ENCODE peak calls at places on chromosome 18, in four cellular contexts. B is stimulated activated CD4-positive, alpha-beta T cell treated with anti-CD3 and anti-CD28 coated beads, Interleukin-1b, Interleukin-23, amount 100 ng/mL, for 24 hours; W is astrocyte of the spinal cord; S is iPS-NIHi11. D is an unnamed sample.

GRCh38 chr18:66222174-66222573 is 381.7 kb downstream of the CDH19 start:
- DNase-seq in W (no peak), S (no peak), B (no peak), D (no peak)

GRCh38 chr18:71398530-71398929 is 1109.7 kb downstream of the SOCS6 start:
- DNase-seq in S (peak; percentile 17), W (peak; percentile 17), B (no peak), D (no peak)

GRCh38 chr18:39622431-39622830 is 2056.8 kb upstream of the CELF4 start:
- DNase-seq in W (no peak), B (no peak), S (no peak), D (no peak)

GRCh38 chr18:32469190-32469611 is 1.5 kb downstream of the GAREM1 start:
- DNase-seq in S (peak; percentile 15), W (peak; percentile 25), B (no peak), D (peak; percentile 14)

GRCh38 chr18:1710114-1710513 is 805.4 kb downstream of the ADCYAP1 start:
- DNase-seq in S (no peak), W (no peak), B (no peak), D (no peak)

GRCh38 chr18:36527740-36528455 is 230.4 kb downstream of the FHOD3 start:
- DNase-seq in B (no peak), W (no peak), S (no peak), D (no peak)

GRCh38 chr18:48804856-48805610 is 145.7 kb downstream of the SMAD7 start:
- DNase-seq in B (no peak), S (no peak), W (no peak), D (no peak)

GRCh38 chr18:36349552-36349951 is 52.0 kb downstream of the FHOD3 start:
- DNase-seq in B (no peak), S (no peak), W (no peak), D (no peak)

GRCh38 chr18:41850781-41851180 is 104.3 kb upstream of the PIK3C3 start:
- DNase-seq in W (no peak), B (no peak), S (no peak), D (no peak)

GRCh38 chr18:74478876-74479275 is 17.3 kb upstream of the CNDP2 start:
- DNase-seq in W (no peak), S (no peak), B (no peak), D (no peak)

GRCh38 chr18:57792741-57793629 is 10.1 kb downstream of the ATP8B1 start:
- DNase-seq in W (no peak), S (no peak), B (no peak), D (no peak)

GRCh38 chr18:23458830-23459529 is 5.9 kb downstream of the RIOK3 start:
- DNase-seq in W (no peak), B (no peak), S (no peak), D (peak; percentile 25)

GRCh38 chr18:35389095-35389618 is 12.0 kb upstream of the ZNF396 start:
- DNase-seq in W (peak; percentile 64), B (no peak), S (no peak), D (peak; percentile 62)

GRCh38 chr18:33735428-33735827 is 157.4 kb downstream of the ASXL3 start:
- DNase-seq in W (no peak), S (no peak), B (no peak), D (no peak)

GRCh38 chr18:37481491-37481890 is 84.1 kb downstream of the CELF4 start:
- DNase-seq in B (no peak), W (no peak), S (no peak), D (no peak)

GRCh38 chr18:45448871-45449270 is 166.4 kb upstream of the SLC14A2 start:
- DNase-seq in W (no peak), S (no peak), B (no peak), D (no peak)

GRCh38 chr18:50796495-50796894 is 23.3 kb downstream of the MRO start:
- DNase-seq in W (no peak), S (no peak), B (no peak), D (no peak)

GRCh38 chr18:73691118-73691517 is 456.5 kb downstream of the FBXO15 start:
- DNase-seq in W (peak; percentile 81), B (no peak), S (no peak), D (peak; percentile 77)

GRCh38 chr18:61435064-61435652 is 101.9 kb downstream of the CDH20 start:
- DNase-seq in B (no peak), S (peak; percentile 65), W (no peak), D (peak; percentile 17)

GRCh38 chr18:60794802-60795201 is 422.2 kb upstream of the MC4R start:
- DNase-seq in W (no peak), S (no peak), B (no peak), D (no peak)

GRCh38 chr18:9927392-9928063 is 13.7 kb downstream of the VAPA start:
- DNase-seq in S (no peak), W (no peak), B (no peak), D (no peak)

GRCh38 chr18:33812186-33812585 is 234.2 kb downstream of the ASXL3 start:
- DNase-seq in S (no peak), W (no peak), B (no peak), D (no peak)

GRCh38 chr18:8946046-8946838 is 156.3 kb upstream of the NDUFV2 start:
- DNase-seq in S (no peak), W (peak; percentile 98), B (no peak), D (peak; percentile 97)